ENCODE peak calls at places on chromosome 2, in eight cellular contexts. One of them, this sample, is unnamed.

GRCh38 chr2:134271758-134272157 is 17.9 kb downstream of the MGAT5 start:
- DNase-seq in endothelial cell: no peak
- DNase-seq in lower lobe of right lung: no peak
- DNase-seq in PC-3: no peak
- DNase-seq in neural crest cell: no peak
- DNase-seq in cardiac fibroblast: no peak
- DNase-seq in right lobe of liver: no peak
- DNase-seq in GM13977: no peak
- DNase-seq in this sample: no peak

GRCh38 chr2:47339745-47340541 is 63.0 kb upstream of the MSH2 start:
- DNase-seq in right lobe of liver: no peak
- DNase-seq in PC-3: peak; percentile 97
- DNase-seq in endothelial cell: no peak
- DNase-seq in neural crest cell: no peak
- DNase-seq in lower lobe of right lung: no peak
- DNase-seq in cardiac fibroblast: peak; percentile 81
- DNase-seq in GM13977: no peak
- DNase-seq in this sample: no peak

GRCh38 chr2:23564618-23564967 is 179.6 kb downstream of the KLHL29 start:
- DNase-seq in right lobe of liver: no peak
- DNase-seq in PC-3: no peak
- DNase-seq in GM13977: no peak
- DNase-seq in lower lobe of right lung: no peak
- DNase-seq in cardiac fibroblast: no peak
- DNase-seq in neural crest cell: no peak
- DNase-seq in endothelial cell: no peak
- DNase-seq in this sample: no peak

GRCh38 chr2:233982421-233983121 is 65.4 kb downstream of the TRPM8 start:
- DNase-seq in neural crest cell: no peak
- DNase-seq in GM13977: no peak
- DNase-seq in right lobe of liver: no peak
- DNase-seq in lower lobe of right lung: no peak
- DNase-seq in endothelial cell: no peak
- DNase-seq in PC-3: peak; percentile 85
- DNase-seq in cardiac fibroblast: peak; percentile 91
- DNase-seq in this sample: no peak

GRCh38 chr2:75292826-75293225 is 93.5 kb upstream of the TACR1 start:
- DNase-seq in endothelial cell: no peak
- DNase-seq in neural crest cell: no peak
- DNase-seq in PC-3: peak; percentile 88
- DNase-seq in lower lobe of right lung: no peak
- DNase-seq in GM13977: no peak
- DNase-seq in cardiac fibroblast: peak; percentile 71
- DNase-seq in right lobe of liver: no peak
- DNase-seq in this sample: no peak

GRCh38 chr2:69300650-69301049 is 86.4 kb downstream of the GFPT1 start:
- DNase-seq in GM13977: no peak
- DNase-seq in PC-3: no peak
- DNase-seq in neural crest cell: no peak
- DNase-seq in lower lobe of right lung: no peak
- DNase-seq in right lobe of liver: no peak
- DNase-seq in endothelial cell: no peak
- DNase-seq in cardiac fibroblast: no peak
- DNase-seq in this sample: no peak

GRCh38 chr2:6410265-6410664 is 455.4 kb downstream of the CMPK2 start:
- DNase-seq in lower lobe of right lung: no peak
- DNase-seq in neural crest cell: no peak
- DNase-seq in cardiac fibroblast: no peak
- DNase-seq in right lobe of liver: no peak
- DNase-seq in PC-3: no peak
- DNase-seq in endothelial cell: no peak
- DNase-seq in GM13977: no peak
- DNase-seq in this sample: no peak

GRCh38 chr2:202267495-202267894 is 1.9 kb downstream of the NOP58 start:
- DNase-seq in GM13977: no peak
- DNase-seq in PC-3: no peak
- DNase-seq in cardiac fibroblast: peak; percentile 26
- DNase-seq in lower lobe of right lung: no peak
- DNase-seq in neural crest cell: no peak
- DNase-seq in endothelial cell: no peak
- DNase-seq in right lobe of liver: no peak
- DNase-seq in this sample: no peak

GRCh38 chr2:237165405-237166276 is 80.0 kb downstream of the COPS8 start:
- DNase-seq in neural crest cell: no peak
- DNase-seq in right lobe of liver: no peak
- DNase-seq in endothelial cell: peak; percentile 31
- DNase-seq in PC-3: peak; percentile 56
- DNase-seq in GM13977: no peak
- DNase-seq in lower lobe of right lung: no peak
- DNase-seq in cardiac fibroblast: peak; percentile 70
- DNase-seq in this sample: no peak

GRCh38 chr2:237162959-237163358 is 77.3 kb downstream of the COPS8 start:
- DNase-seq in PC-3: no peak
- DNase-seq in GM13977: no peak
- DNase-seq in endothelial cell: no peak
- DNase-seq in lower lobe of right lung: no peak
- DNase-seq in right lobe of liver: no peak
- DNase-seq in cardiac fibroblast: no peak
- DNase-seq in neural crest cell: no peak
- DNase-seq in this sample: no peak

GRCh38 chr2:237161239-237161638 is 75.5 kb downstream of the COPS8 start:
- DNase-seq in PC-3: no peak
- DNase-seq in cardiac fibroblast: no peak
- DNase-seq in right lobe of liver: no peak
- DNase-seq in GM13977: no peak
- DNase-seq in lower lobe of right lung: no peak
- DNase-seq in endothelial cell: no peak
- DNase-seq in neural crest cell: no peak
- DNase-seq in this sample: no peak

GRCh38 chr2:237167038-237167437 is 81.3 kb downstream of the COPS8 start:
- DNase-seq in GM13977: no peak
- DNase-seq in cardiac fibroblast: no peak
- DNase-seq in endothelial cell: no peak
- DNase-seq in PC-3: no peak
- DNase-seq in lower lobe of right lung: no peak
- DNase-seq in neural crest cell: no peak
- DNase-seq in right lobe of liver: no peak
- DNase-seq in this sample: no peak

DNA sequence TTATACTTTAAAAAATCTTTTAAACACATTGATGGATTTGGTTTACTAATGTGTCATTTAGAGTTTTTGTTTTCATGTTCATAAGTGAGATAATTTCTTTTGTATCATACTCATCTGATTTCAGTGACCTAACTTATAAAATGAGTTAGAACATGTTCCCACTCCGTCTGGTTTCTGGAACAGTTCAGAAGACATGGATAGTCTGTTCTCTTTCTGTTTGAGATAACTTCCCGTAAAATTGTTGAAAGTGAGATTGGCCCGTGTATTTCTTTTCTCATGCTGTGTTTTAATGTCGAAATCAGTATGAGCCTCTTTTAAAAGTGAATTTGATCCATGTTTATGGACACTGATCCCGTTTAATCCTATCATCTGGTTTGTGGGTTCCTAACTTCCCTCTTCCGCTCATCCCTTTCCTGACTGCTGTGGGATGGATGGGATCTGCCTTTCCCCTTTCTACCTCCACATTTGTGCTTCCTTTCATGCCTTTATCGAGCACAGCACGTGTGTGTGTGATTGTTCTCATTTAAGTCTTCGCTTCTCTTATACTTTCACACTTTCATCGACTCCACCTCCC is 78.9 kb downstream of the COPS8 start:
- DNase-seq in endothelial cell: no peak
- DNase-seq in lower lobe of right lung: no peak
- DNase-seq in GM13977: no peak
- DNase-seq in right lobe of liver: no peak
- DNase-seq in neural crest cell: no peak
- DNase-seq in cardiac fibroblast: no peak
- DNase-seq in PC-3: no peak
- DNase-seq in this sample: no peak
- TF ChIP-seq CTCF in endothelial cell: no peak
- TF ChIP-seq CTCF in lower lobe of right lung: no peak
- TF ChIP-seq CTCF in GM13977: no peak
- TF ChIP-seq CTCF in right lobe of liver: no peak
- TF ChIP-seq CTCF in neural crest cell: no peak
- TF ChIP-seq CTCF in cardiac fibroblast: no peak
- TF ChIP-seq CTCF in PC-3: no peak
- TF ChIP-seq CTCF in this sample: no peak

GRCh38 chr2:241148891-241149674 is at the start of gene PASK:
- DNase-seq in neural crest cell: peak; percentile 83
- DNase-seq in lower lobe of right lung: peak; percentile 98
- DNase-seq in cardiac fibroblast: peak; percentile 94
- DNase-seq in right lobe of liver: peak; percentile 97
- DNase-seq in endothelial cell: peak; percentile 86
- DNase-seq in GM13977: peak; percentile 97
- DNase-seq in PC-3: peak; percentile 81
- DNase-seq in this sample: peak; percentile 83

GRCh38 chr2:241149675-241149924 is 328 bp upstream of the PASK start:
- DNase-seq in PC-3: no peak
- DNase-seq in lower lobe of right lung: no peak
- DNase-seq in right lobe of liver: no peak
- DNase-seq in neural crest cell: no peak
- DNase-seq in cardiac fibroblast: no peak
- DNase-seq in endothelial cell: no peak
- DNase-seq in GM13977: no peak
- DNase-seq in this sample: no peak

GRCh38 chr2:241150660-241151530 is 628 bp downstream of the PPP1R7 start:
- DNase-seq in lower lobe of right lung: no peak
- DNase-seq in right lobe of liver: no peak
- DNase-seq in cardiac fibroblast: peak; percentile 7
- DNase-seq in PC-3: no peak
- DNase-seq in endothelial cell: no peak
- DNase-seq in GM13977: no peak
- DNase-seq in neural crest cell: no peak
- DNase-seq in this sample: no peak

GRCh38 chr2:241148239-241148638 is 1.0 kb downstream of the PASK start:
- DNase-seq in GM13977: no peak
- DNase-seq in right lobe of liver: no peak
- DNase-seq in lower lobe of right lung: no peak
- DNase-seq in neural crest cell: no peak
- DNase-seq in cardiac fibroblast: no peak
- DNase-seq in endothelial cell: no peak
- DNase-seq in PC-3: no peak
- DNase-seq in this sample: no peak

DNA sequence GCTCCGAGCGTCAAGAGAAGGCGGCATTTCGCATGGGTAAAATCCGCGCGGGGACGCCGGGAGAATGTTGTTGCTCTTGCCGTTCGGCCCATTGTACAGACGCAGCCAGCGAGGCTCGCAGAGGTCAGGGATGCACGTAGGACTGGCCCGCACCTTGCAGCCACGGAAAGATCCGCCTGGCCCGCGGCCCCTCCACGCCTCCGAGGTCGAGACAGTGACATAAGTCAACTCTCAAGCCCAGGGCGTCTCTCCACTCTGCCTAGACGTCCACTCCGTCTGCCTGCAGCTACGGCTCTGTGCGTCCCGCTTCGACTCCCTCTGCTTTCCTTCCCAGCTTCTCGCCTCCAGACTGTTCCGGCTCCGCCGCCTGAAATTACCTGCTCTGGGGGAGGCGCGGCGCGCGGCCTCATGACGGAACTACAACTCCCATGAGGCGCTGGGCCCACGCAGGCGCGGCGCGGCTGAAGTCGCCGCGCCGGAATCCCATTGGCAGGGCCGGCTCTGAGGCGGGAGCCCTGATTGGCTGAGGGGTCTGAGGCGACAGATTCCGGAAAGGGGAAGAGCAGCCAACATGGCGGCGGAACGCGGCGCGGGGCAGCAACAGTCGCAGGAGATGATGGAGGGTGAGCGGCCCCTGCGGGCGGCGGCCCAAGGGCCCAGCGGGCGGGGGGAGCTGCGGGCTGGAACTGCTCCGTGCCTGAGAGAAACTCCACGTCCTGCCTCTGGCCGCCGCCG is at the start of gene PPP1R7:
- DNase-seq in PC-3: peak; percentile 77
- DNase-seq in cardiac fibroblast: peak; percentile 93
- DNase-seq in right lobe of liver: peak; percentile 97
- DNase-seq in neural crest cell: peak; percentile 84
- DNase-seq in GM13977: peak; percentile 99
- DNase-seq in endothelial cell: peak; percentile 95
- DNase-seq in lower lobe of right lung: peak; percentile 97
- DNase-seq in this sample: peak; percentile 99
- TF ChIP-seq CTCF in PC-3: no peak
- TF ChIP-seq CTCF in cardiac fibroblast: no peak
- TF ChIP-seq CTCF in right lobe of liver: no peak
- TF ChIP-seq CTCF in neural crest cell: no peak
- TF ChIP-seq CTCF in GM13977: peak; percentile 71
- TF ChIP-seq CTCF in endothelial cell: no peak
- TF ChIP-seq CTCF in lower lobe of right lung: no peak
- TF ChIP-seq CTCF in this sample: no peak

DNA sequence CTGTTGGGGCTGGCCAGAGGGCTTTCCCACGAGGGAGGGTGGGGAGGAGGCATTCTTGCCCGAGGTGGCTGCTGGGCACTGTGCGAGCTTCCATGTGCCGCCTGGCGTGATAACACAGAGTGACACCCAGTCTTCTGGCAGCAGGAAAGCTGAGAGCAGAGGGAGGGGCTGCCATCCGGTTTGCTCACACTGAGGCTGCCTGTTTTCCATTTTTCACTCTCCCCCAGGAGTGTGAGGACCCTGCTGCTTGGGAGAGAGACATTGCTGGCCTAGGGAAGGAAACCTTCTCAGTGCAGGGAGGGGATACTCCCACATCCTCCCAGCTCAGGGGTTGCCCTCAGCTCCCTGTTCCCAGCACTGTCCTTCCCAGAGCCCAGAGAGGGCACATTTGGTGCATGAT is 73.1 kb downstream of the INHBB start:
- DNase-seq in endothelial cell: no peak
- DNase-seq in GM13977: no peak
- DNase-seq in PC-3: no peak
- DNase-seq in lower lobe of right lung: no peak
- DNase-seq in cardiac fibroblast: no peak
- DNase-seq in neural crest cell: no peak
- DNase-seq in right lobe of liver: no peak
- DNase-seq in this sample: no peak
- TF ChIP-seq CTCF in endothelial cell: no peak
- TF ChIP-seq CTCF in GM13977: no peak
- TF ChIP-seq CTCF in PC-3: no peak
- TF ChIP-seq CTCF in lower lobe of right lung: no peak
- TF ChIP-seq CTCF in cardiac fibroblast: no peak
- TF ChIP-seq CTCF in neural crest cell: no peak
- TF ChIP-seq CTCF in right lobe of liver: no peak
- TF ChIP-seq CTCF in this sample: no peak

GRCh38 chr2:101809656-101810055 is 112.1 kb downstream of the MAP4K4 start:
- DNase-seq in endothelial cell: no peak
- DNase-seq in cardiac fibroblast: no peak
- DNase-seq in GM13977: no peak
- DNase-seq in PC-3: no peak
- DNase-seq in neural crest cell: no peak
- DNase-seq in right lobe of liver: no peak
- DNase-seq in lower lobe of right lung: no peak
- DNase-seq in this sample: no peak

GRCh38 chr2:101806123-101806522 is 108.6 kb downstream of the MAP4K4 start:
- DNase-seq in cardiac fibroblast: peak; percentile 92
- DNase-seq in neural crest cell: no peak
- DNase-seq in GM13977: peak; percentile 19
- DNase-seq in endothelial cell: no peak
- DNase-seq in lower lobe of right lung: no peak
- DNase-seq in right lobe of liver: no peak
- DNase-seq in PC-3: peak; percentile 71
- DNase-seq in this sample: no peak

GRCh38 chr2:101808006-101808562 is 110.6 kb downstream of the MAP4K4 start:
- DNase-seq in cardiac fibroblast: no peak
- DNase-seq in right lobe of liver: no peak
- DNase-seq in lower lobe of right lung: no peak
- DNase-seq in neural crest cell: no peak
- DNase-seq in endothelial cell: no peak
- DNase-seq in PC-3: no peak
- DNase-seq in GM13977: no peak
- DNase-seq in this sample: no peak

GRCh38 chr2:101805146-101806088 is 107.9 kb downstream of the MAP4K4 start:
- DNase-seq in neural crest cell: no peak
- DNase-seq in lower lobe of right lung: no peak
- DNase-seq in PC-3: no peak
- DNase-seq in cardiac fibroblast: peak; percentile 68
- DNase-seq in GM13977: no peak
- DNase-seq in endothelial cell: no peak
- DNase-seq in right lobe of liver: no peak
- DNase-seq in this sample: no peak

DNA sequence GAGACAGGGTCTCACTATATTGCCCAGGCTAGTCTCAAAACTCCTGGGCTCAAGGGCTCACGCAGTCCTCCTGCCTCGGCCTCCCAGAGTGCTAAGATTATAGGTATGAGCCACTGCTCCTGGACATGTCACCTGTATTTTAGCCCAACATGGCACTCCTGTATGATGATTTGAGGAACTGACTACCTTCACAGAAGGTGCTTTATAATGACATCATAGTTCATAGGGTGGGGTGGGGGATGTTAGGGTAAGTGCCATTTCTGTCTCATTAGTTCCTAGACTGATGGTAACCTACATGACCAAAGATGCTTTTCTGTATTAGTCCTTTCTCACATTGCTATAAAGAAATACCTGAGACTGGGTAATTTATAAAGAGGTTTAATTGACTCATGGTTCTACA is 109.7 kb downstream of the MAP4K4 start:
- DNase-seq in cardiac fibroblast: no peak
- DNase-seq in right lobe of liver: no peak
- DNase-seq in lower lobe of right lung: no peak
- DNase-seq in neural crest cell: no peak
- DNase-seq in PC-3: no peak
- DNase-seq in endothelial cell: no peak
- DNase-seq in GM13977: no peak
- DNase-seq in this sample: no peak
- TF ChIP-seq CTCF in cardiac fibroblast: no peak
- TF ChIP-seq CTCF in right lobe of liver: no peak
- TF ChIP-seq CTCF in lower lobe of right lung: no peak
- TF ChIP-seq CTCF in neural crest cell: no peak
- TF ChIP-seq CTCF in PC-3: no peak
- TF ChIP-seq CTCF in endothelial cell: no peak
- TF ChIP-seq CTCF in GM13977: no peak
- TF ChIP-seq CTCF in this sample: no peak

This sample was measured in D721Med.